ENCODE peak calls at places on chromosome 16, in ten cellular contexts. One of them, this sample, is unnamed.

GRCh38 chr16:89374393-89374948 is 115.9 kb downstream of the ANKRD11 start:
- DNase-seq in heart left ventricle: no peak
- DNase-seq in Peyer's patch: no peak
- DNase-seq in A549: no peak
- DNase-seq in HepG2: no peak
- DNase-seq in tibial nerve: no peak
- DNase-seq in body of pancreas: no peak
- DNase-seq in adrenal gland: no peak
- DNase-seq in spleen: no peak
- DNase-seq in stomach: no peak
- DNase-seq in this sample: no peak

GRCh38 chr16:11204513-11205047 is 51.4 kb downstream of the SOCS1 start:
- DNase-seq in stomach: no peak
- DNase-seq in body of pancreas: no peak
- DNase-seq in tibial nerve: no peak
- DNase-seq in HepG2: no peak
- DNase-seq in A549: no peak
- DNase-seq in spleen: no peak
- DNase-seq in adrenal gland: no peak
- DNase-seq in heart left ventricle: no peak
- DNase-seq in Peyer's patch: no peak
- DNase-seq in this sample: no peak

GRCh38 chr16:67241008-67241900 is 6.0 kb downstream of the FHOD1 start:
- DNase-seq in heart left ventricle: peak
- DNase-seq in stomach: peak
- DNase-seq in spleen: peak
- DNase-seq in A549: peak
- DNase-seq in tibial nerve: no peak
- DNase-seq in body of pancreas: peak
- DNase-seq in adrenal gland: peak
- DNase-seq in HepG2: peak
- DNase-seq in Peyer's patch: peak
- DNase-seq in this sample: no peak

GRCh38 chr16:35182043-35182677 is 1722.7 kb downstream of the TP53TG3F start:
- DNase-seq in Peyer's patch: no peak
- DNase-seq in tibial nerve: no peak
- DNase-seq in stomach: no peak
- DNase-seq in HepG2: no peak
- DNase-seq in heart left ventricle: no peak
- DNase-seq in body of pancreas: no peak
- DNase-seq in spleen: peak
- DNase-seq in A549: no peak
- DNase-seq in adrenal gland: no peak
- DNase-seq in this sample: no peak

GRCh38 chr16:8670014-8670560 is 4.3 kb upstream of the ABAT start:
- DNase-seq in stomach: no peak
- DNase-seq in A549: no peak
- DNase-seq in heart left ventricle: no peak
- DNase-seq in spleen: peak
- DNase-seq in adrenal gland: no peak
- DNase-seq in Peyer's patch: no peak
- DNase-seq in tibial nerve: no peak
- DNase-seq in HepG2: no peak
- DNase-seq in body of pancreas: no peak
- DNase-seq in this sample: no peak

GRCh38 chr16:55494994-55495421 is 13.9 kb upstream of the LPCAT2 start:
- DNase-seq in Peyer's patch: no peak
- DNase-seq in body of pancreas: peak
- DNase-seq in stomach: peak
- DNase-seq in A549: no peak
- DNase-seq in adrenal gland: peak
- DNase-seq in tibial nerve: peak
- DNase-seq in HepG2: peak
- DNase-seq in spleen: no peak
- DNase-seq in heart left ventricle: no peak
- DNase-seq in this sample: peak

GRCh38 chr16:74291577-74292208 is 4.9 kb upstream of the PSMD7 start:
- DNase-seq in A549: no peak
- DNase-seq in tibial nerve: no peak
- DNase-seq in stomach: no peak
- DNase-seq in adrenal gland: no peak
- DNase-seq in Peyer's patch: no peak
- DNase-seq in spleen: no peak
- DNase-seq in body of pancreas: no peak
- DNase-seq in heart left ventricle: no peak
- DNase-seq in HepG2: no peak
- DNase-seq in this sample: no peak

GRCh38 chr16:7051586-7052349 is 280.9 kb upstream of the RBFOX1 start:
- DNase-seq in adrenal gland: no peak
- DNase-seq in body of pancreas: no peak
- DNase-seq in HepG2: no peak
- DNase-seq in spleen: no peak
- DNase-seq in heart left ventricle: no peak
- DNase-seq in A549: no peak
- DNase-seq in stomach: no peak
- DNase-seq in tibial nerve: no peak
- DNase-seq in Peyer's patch: no peak
- DNase-seq in this sample: no peak

GRCh38 chr16:83005653-83006160 is 378.9 kb downstream of the CDH13 start:
- DNase-seq in adrenal gland: no peak
- DNase-seq in spleen: no peak
- DNase-seq in Peyer's patch: no peak
- DNase-seq in stomach: no peak
- DNase-seq in A549: no peak
- DNase-seq in heart left ventricle: no peak
- DNase-seq in HepG2: no peak
- DNase-seq in body of pancreas: no peak
- DNase-seq in tibial nerve: no peak
- DNase-seq in this sample: no peak

GRCh38 chr16:83002351-83003334 is 375.9 kb downstream of the CDH13 start:
- DNase-seq in body of pancreas: no peak
- DNase-seq in Peyer's patch: no peak
- DNase-seq in stomach: no peak
- DNase-seq in A549: no peak
- DNase-seq in heart left ventricle: no peak
- DNase-seq in adrenal gland: no peak
- DNase-seq in HepG2: no peak
- DNase-seq in spleen: no peak
- DNase-seq in tibial nerve: no peak
- DNase-seq in this sample: no peak

GRCh38 chr16:82999711-83000110 is 372.9 kb downstream of the CDH13 start:
- DNase-seq in Peyer's patch: no peak
- DNase-seq in heart left ventricle: no peak
- DNase-seq in body of pancreas: no peak
- DNase-seq in tibial nerve: no peak
- DNase-seq in adrenal gland: no peak
- DNase-seq in A549: no peak
- DNase-seq in spleen: no peak
- DNase-seq in HepG2: no peak
- DNase-seq in stomach: no peak
- DNase-seq in this sample: no peak

GRCh38 chr16:83004868-83005652 is 378.3 kb downstream of the CDH13 start:
- DNase-seq in Peyer's patch: no peak
- DNase-seq in tibial nerve: no peak
- DNase-seq in stomach: no peak
- DNase-seq in adrenal gland: peak
- DNase-seq in body of pancreas: no peak
- DNase-seq in spleen: no peak
- DNase-seq in heart left ventricle: no peak
- DNase-seq in A549: no peak
- DNase-seq in HepG2: no peak
- DNase-seq in this sample: no peak
- H3K27ac ChIP-seq in Peyer's patch: no peak
- H3K27ac ChIP-seq in tibial nerve: no peak
- H3K27ac ChIP-seq in stomach: no peak
- H3K27ac ChIP-seq in adrenal gland: no peak
- H3K27ac ChIP-seq in body of pancreas: no peak
- H3K27ac ChIP-seq in spleen: no peak
- H3K27ac ChIP-seq in heart left ventricle: no peak
- H3K27ac ChIP-seq in A549: no peak
- H3K27ac ChIP-seq in HepG2: no peak
- H3K27ac ChIP-seq in this sample: no peak

DNA sequence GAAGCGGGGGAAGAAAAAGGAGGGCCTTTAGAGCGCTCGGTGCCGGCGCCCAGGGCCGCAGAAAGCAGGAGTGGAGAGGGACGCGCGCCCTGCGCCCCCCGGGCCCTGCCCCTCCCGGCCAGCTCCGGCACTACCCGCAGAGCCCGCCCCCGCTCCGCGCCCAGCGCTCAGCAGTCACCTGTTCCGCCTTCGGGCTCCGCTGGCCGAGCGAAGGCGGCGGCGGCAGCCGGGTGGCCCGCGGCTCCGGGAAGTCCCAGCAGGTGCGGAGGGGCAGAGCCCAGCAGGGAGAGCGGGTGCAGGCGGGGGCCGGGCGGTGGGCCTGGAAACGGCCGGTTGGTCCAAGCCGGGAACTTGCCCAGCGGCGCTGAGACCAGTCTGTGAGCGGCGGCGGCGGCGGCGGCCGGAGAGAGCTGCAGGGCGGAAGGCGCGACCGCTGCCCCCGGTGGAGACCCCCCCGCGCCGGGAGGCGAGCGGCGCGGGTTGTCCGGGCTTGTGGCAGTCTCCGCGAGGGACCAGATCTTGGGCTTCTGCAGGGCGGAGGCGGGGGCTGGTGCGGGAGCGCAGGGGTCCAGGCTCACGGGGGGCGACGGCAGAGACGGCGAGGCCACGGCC is 2.2 kb downstream of the IRX3 start:
- DNase-seq in spleen: no peak
- DNase-seq in tibial nerve: no peak
- DNase-seq in Peyer's patch: peak
- DNase-seq in A549: no peak
- DNase-seq in adrenal gland: no peak
- DNase-seq in stomach: peak
- DNase-seq in HepG2: no peak
- DNase-seq in body of pancreas: peak
- DNase-seq in heart left ventricle: no peak
- DNase-seq in this sample: no peak
- TF ChIP-seq CTCF in spleen: no peak
- TF ChIP-seq CTCF in tibial nerve: no peak
- TF ChIP-seq CTCF in Peyer's patch: no peak
- TF ChIP-seq CTCF in A549: no peak
- TF ChIP-seq CTCF in adrenal gland: no peak
- TF ChIP-seq CTCF in stomach: no peak
- TF ChIP-seq CTCF in HepG2: no peak
- TF ChIP-seq CTCF in body of pancreas: no peak
- TF ChIP-seq CTCF in heart left ventricle: no peak
- TF ChIP-seq CTCF in this sample: no peak

GRCh38 chr16:14335297-14335696 is 264.2 kb downstream of the MRTFB start:
- DNase-seq in A549: peak
- DNase-seq in body of pancreas: peak
- DNase-seq in stomach: no peak
- DNase-seq in tibial nerve: no peak
- DNase-seq in adrenal gland: no peak
- DNase-seq in HepG2: no peak
- DNase-seq in heart left ventricle: no peak
- DNase-seq in spleen: no peak
- DNase-seq in Peyer's patch: no peak
- DNase-seq in this sample: peak

GRCh38 chr16:14339694-14340093 is 268.6 kb downstream of the MRTFB start:
- DNase-seq in stomach: no peak
- DNase-seq in Peyer's patch: no peak
- DNase-seq in heart left ventricle: no peak
- DNase-seq in HepG2: no peak
- DNase-seq in body of pancreas: no peak
- DNase-seq in spleen: no peak
- DNase-seq in A549: no peak
- DNase-seq in tibial nerve: no peak
- DNase-seq in adrenal gland: no peak
- DNase-seq in this sample: no peak

GRCh38 chr16:14338969-14339368 is 267.9 kb downstream of the MRTFB start:
- DNase-seq in tibial nerve: no peak
- DNase-seq in HepG2: no peak
- DNase-seq in stomach: no peak
- DNase-seq in Peyer's patch: no peak
- DNase-seq in adrenal gland: no peak
- DNase-seq in heart left ventricle: no peak
- DNase-seq in A549: no peak
- DNase-seq in spleen: no peak
- DNase-seq in body of pancreas: no peak
- DNase-seq in this sample: no peak

GRCh38 chr16:14338236-14338635 is 267.1 kb downstream of the MRTFB start:
- DNase-seq in Peyer's patch: no peak
- DNase-seq in stomach: no peak
- DNase-seq in heart left ventricle: no peak
- DNase-seq in HepG2: no peak
- DNase-seq in A549: no peak
- DNase-seq in spleen: no peak
- DNase-seq in body of pancreas: no peak
- DNase-seq in tibial nerve: no peak
- DNase-seq in adrenal gland: no peak
- DNase-seq in this sample: no peak

DNA sequence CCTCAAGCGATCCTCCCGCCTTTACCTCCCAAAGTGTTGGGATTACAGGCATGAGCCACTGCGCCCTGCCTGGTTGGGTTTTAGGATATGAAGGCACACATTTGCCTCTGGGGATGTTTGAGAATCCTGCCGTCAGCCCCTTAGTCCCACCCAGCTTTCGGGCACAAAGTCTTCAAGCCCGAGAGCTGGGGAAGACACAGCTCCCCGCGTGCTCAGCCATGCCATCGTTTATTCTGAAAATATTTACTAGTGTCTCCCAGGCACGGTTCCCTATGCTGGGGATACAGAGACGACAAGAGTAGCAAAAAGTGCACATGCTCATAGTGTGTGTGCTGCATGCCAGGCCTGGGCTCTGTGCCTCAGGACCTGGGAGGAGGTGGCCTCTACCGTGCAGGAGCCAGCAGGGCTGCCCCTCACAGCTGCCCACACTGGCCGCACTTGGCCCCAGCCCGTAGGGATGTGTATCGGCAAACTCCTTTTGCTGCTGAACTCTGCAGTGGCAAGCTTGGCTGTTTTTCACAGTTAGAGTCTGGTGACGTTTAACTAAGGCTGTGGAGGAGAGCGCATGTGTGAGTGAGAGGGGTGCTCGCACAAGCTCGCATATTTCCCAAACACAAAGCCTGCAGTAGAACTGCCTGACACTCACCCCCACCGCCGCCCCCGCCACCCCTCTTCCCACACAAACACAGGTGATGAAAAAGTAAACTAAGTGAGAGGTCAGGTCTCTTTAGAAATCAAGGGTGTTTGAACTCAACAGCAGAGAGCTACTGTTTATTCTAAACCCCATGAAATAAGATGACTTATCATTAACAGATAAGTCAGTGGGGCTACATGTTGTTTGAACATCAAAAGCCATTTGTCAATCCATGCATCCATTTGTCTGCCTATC is 266.4 kb downstream of the MRTFB start:
- DNase-seq in HepG2: peak
- DNase-seq in heart left ventricle: no peak
- DNase-seq in body of pancreas: peak
- DNase-seq in adrenal gland: no peak
- DNase-seq in Peyer's patch: no peak
- DNase-seq in stomach: no peak
- DNase-seq in tibial nerve: no peak
- DNase-seq in A549: no peak
- DNase-seq in spleen: no peak
- DNase-seq in this sample: peak
- TF ChIP-seq POLR2A in HepG2: peak
- TF ChIP-seq POLR2A in heart left ventricle: no peak
- TF ChIP-seq POLR2A in body of pancreas: no peak
- TF ChIP-seq POLR2A in adrenal gland: no peak
- TF ChIP-seq POLR2A in Peyer's patch: no peak
- TF ChIP-seq POLR2A in stomach: no peak
- TF ChIP-seq POLR2A in tibial nerve: no peak
- TF ChIP-seq POLR2A in A549: no peak
- TF ChIP-seq POLR2A in spleen: no peak
- TF ChIP-seq POLR2A in this sample: no peak

GRCh38 chr16:27366687-27367462 is 35.1 kb upstream of the IL21R start:
- DNase-seq in tibial nerve: no peak
- DNase-seq in body of pancreas: no peak
- DNase-seq in stomach: no peak
- DNase-seq in A549: no peak
- DNase-seq in Peyer's patch: no peak
- DNase-seq in HepG2: no peak
- DNase-seq in heart left ventricle: no peak
- DNase-seq in adrenal gland: no peak
- DNase-seq in spleen: peak
- DNase-seq in this sample: no peak
- H3K27ac ChIP-seq in tibial nerve: peak
- H3K27ac ChIP-seq in body of pancreas: peak
- H3K27ac ChIP-seq in stomach: peak
- H3K27ac ChIP-seq in A549: peak
- H3K27ac ChIP-seq in Peyer's patch: peak
- H3K27ac ChIP-seq in HepG2: no peak
- H3K27ac ChIP-seq in heart left ventricle: peak
- H3K27ac ChIP-seq in adrenal gland: peak
- H3K27ac ChIP-seq in spleen: peak
- H3K27ac ChIP-seq in this sample: no peak

This sample was measured in testis.